ENCODE peak calls at places on chromosomes 6 and 20, in five cellular contexts. U is OCI-LY7, F is GM20000, L is mucosa of descending colon, H is cardiac fibroblast. C is an unnamed sample.

GRCh38 chr6:123986938-123987337 is 183.3 kb downstream of the NKAIN2 start:
- DNase-seq in U (no peak), F (no peak), L (no peak), H (no peak), C (no peak)

GRCh38 chr20:54431545-54431944 is 43.8 kb upstream of the DOK5 start:
- DNase-seq in U (no peak), F (no peak), L (no peak), H (peak), C (no peak)

GRCh38 chr6:148497256-148497655 is 154.6 kb downstream of the SASH1 start:
- DNase-seq in U (no peak), F (no peak), L (no peak), H (peak), C (no peak)

GRCh38 chr20:33423141-33423834 is 20.3 kb downstream of the SNTA1 start:
- DNase-seq in U (no peak), F (no peak), L (peak), H (peak), C (no peak)

GRCh38 chr20:63947638-63948456 is 8.4 kb downstream of the UCKL1 start:
- DNase-seq in U (no peak), F (no peak), L (peak), H (no peak), C (no peak)

GRCh38 chr20:14951707-14952106 is 614.3 kb upstream of the FLRT3 start:
- DNase-seq in U (no peak), F (no peak), L (no peak), H (peak), C (no peak)

GRCh38 chr6:158384671-158385110 is 72.4 kb downstream of the TULP4 start:
- DNase-seq in U (no peak), F (no peak), L (no peak), H (no peak), C (no peak)

GRCh38 chr6:131519670-131520436 is 53.2 kb upstream of the ARG1 start:
- DNase-seq in U (peak), F (peak), L (no peak), H (peak), C (peak)

GRCh38 chr6:84801250-84801649 is 36.9 kb upstream of the TBX18 start:
- DNase-seq in U (no peak), F (no peak), L (no peak), H (no peak), C (no peak)

GRCh38 chr6:103273048-103273447 is 1586.7 kb downstream of the HACE1 start:
- DNase-seq in U (peak), F (peak), L (no peak), H (peak), C (no peak)
- TF ChIP-seq CTCF in U (peak), F (no peak), L (no peak), H (no peak), C (no peak)

DNA sequence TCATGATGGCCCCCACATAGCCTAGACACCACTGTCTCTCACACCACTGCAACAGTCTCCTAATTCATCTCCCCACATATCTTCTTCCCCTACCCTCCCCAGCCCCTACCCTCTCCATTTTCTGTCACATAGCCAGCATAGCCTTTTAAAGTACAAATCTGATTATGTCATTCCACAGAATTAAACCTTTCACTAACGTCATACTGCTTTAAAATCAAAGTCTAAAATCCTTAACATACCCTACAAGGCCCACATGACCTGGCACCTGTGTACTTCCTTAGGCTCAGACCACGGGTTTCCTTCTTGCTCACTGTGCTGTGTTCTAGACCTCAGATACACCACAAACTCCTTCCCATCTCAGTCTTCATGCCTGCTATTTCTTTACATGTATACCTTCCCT is 5.9 kb downstream of the OSTM1 start:
- DNase-seq in U (no peak), F (no peak), L (no peak), H (no peak), C (no peak)
- TF ChIP-seq CTCF in U (no peak), F (no peak), L (no peak), H (no peak), C (no peak)

GRCh38 chr6:28580484-28580883 is 54.8 kb downstream of the GPX5 start:
- DNase-seq in U (no peak), F (no peak), L (no peak), H (peak), C (no peak)
- TF ChIP-seq CTCF in U (peak), F (no peak), L (no peak), H (no peak), C (no peak)

GRCh38 chr6:98840385-98840784 is 6.0 kb downstream of the POU3F2 start:
- DNase-seq in U (no peak), F (no peak), L (no peak), H (no peak), C (no peak)
- TF ChIP-seq CTCF in U (no peak), F (no peak), L (no peak), H (no peak), C (no peak)

GRCh38 chr20:62233684-62234083 is 4.6 kb upstream of the OSBPL2 start:
- DNase-seq in U (no peak), F (no peak), L (no peak), H (no peak), C (no peak)
- TF ChIP-seq CTCF in U (no peak), F (no peak), L (no peak), H (no peak), C (no peak)

GRCh38 chr6:16284472-16284871 is 46.1 kb downstream of the GMPR start:
- DNase-seq in U (no peak), F (no peak), L (no peak), H (no peak), C (no peak)

GRCh38 chr6:16285467-16286150 is 47.2 kb downstream of the GMPR start:
- DNase-seq in U (no peak), F (no peak), L (no peak), H (no peak), C (no peak)

GRCh38 chr6:16288163-16288562 is 49.8 kb downstream of the GMPR start:
- DNase-seq in U (no peak), F (no peak), L (no peak), H (no peak), C (no peak)

GRCh38 chr6:16282370-16282769 is 44.0 kb downstream of the GMPR start:
- DNase-seq in U (no peak), F (no peak), L (no peak), H (no peak), C (no peak)

GRCh38 chr6:16286151-16286522 is 47.8 kb downstream of the GMPR start:
- DNase-seq in U (peak), F (peak), L (no peak), H (peak), C (peak)
- TF ChIP-seq CTCF in U (peak), F (peak), L (peak), H (peak), C (peak)

GRCh38 chr6:63690210-63690609 is 54.6 kb downstream of the PHF3 start:
- DNase-seq in U (no peak), F (no peak), L (no peak), H (peak), C (no peak)

GRCh38 chr6:63685453-63686379 is 50.1 kb downstream of the PHF3 start:
- DNase-seq in U (peak), F (peak), L (no peak), H (no peak), C (peak)

GRCh38 chr6:63689421-63689820 is 53.8 kb downstream of the PHF3 start:
- DNase-seq in U (no peak), F (no peak), L (no peak), H (no peak), C (no peak)
- TF ChIP-seq CTCF in U (peak), F (no peak), L (no peak), H (no peak), C (no peak)

C was measured in GM10248.